ENCODE peak calls at places on chromosomes 2 and 18, in nine cellular contexts. H, N, D, F, P, Y, L, G and J are unnamed samples.

GRCh38 chr18:56807883-56808282 is 156.7 kb downstream of the WDR7 start:
- DNase-seq in F (no peak), D (no peak), P (no peak), G (no peak), N (no peak), Y (no peak), L (no peak), H (no peak), J (no peak)

GRCh38 chr2:127721978-127722355 is 20.7 kb downstream of the SFT2D3 start:
- DNase-seq in H (no peak), N (no peak), Y (no peak), L (no peak), F (peak), D (no peak), P (no peak), G (peak), J (no peak)

GRCh38 chr2:40240067-40240466 is 211.8 kb downstream of the SLC8A1 start:
- DNase-seq in N (no peak), Y (peak), L (no peak), D (peak), F (peak), P (no peak), G (peak), H (peak), J (no peak)

GRCh38 chr2:235371018-235371417 is 122.8 kb upstream of the AGAP1 start:
- DNase-seq in H (no peak), L (no peak), D (no peak), Y (no peak), P (no peak), G (no peak), N (no peak), F (no peak), J (no peak)

GRCh38 chr2:135909976-135910375 is 33.7 kb upstream of the MCM6 start:
- DNase-seq in H (no peak), L (no peak), F (peak), P (no peak), G (peak), N (no peak), Y (no peak), D (no peak), J (no peak)

GRCh38 chr2:11398710-11399109 is 54.3 kb upstream of the ROCK2 start:
- DNase-seq in F (no peak), P (no peak), H (peak), G (no peak), N (no peak), D (no peak), Y (peak), L (no peak), J (no peak)

GRCh38 chr2:151695778-151696177 is 38.5 kb downstream of the NEB start:
- DNase-seq in G (no peak), H (no peak), P (no peak), L (no peak), D (no peak), Y (no peak), F (no peak), N (no peak), J (no peak)

GRCh38 chr18:29925566-29925965 is 1117.0 kb downstream of the DSC3 start:
- DNase-seq in D (no peak), F (no peak), G (no peak), N (no peak), Y (no peak), P (no peak), H (no peak), L (no peak), J (no peak)

GRCh38 chr2:207253946-207254345 is 88.2 kb upstream of the KLF7 start:
- DNase-seq in L (no peak), Y (no peak), F (peak), P (no peak), N (no peak), G (peak), D (no peak), H (no peak), J (no peak)

GRCh38 chr2:223941579-223942277 is 3.4 kb downstream of the WDFY1 start:
- DNase-seq in D (no peak), Y (no peak), H (no peak), F (peak), G (peak), P (no peak), L (peak), N (peak), J (no peak)

GRCh38 chr18:35497006-35497333 is 790 bp downstream of the INO80C start:
- DNase-seq in N (no peak), F (peak), P (no peak), G (peak), D (peak), L (no peak), Y (peak), H (peak), J (no peak)

GRCh38 chr2:118834440-118834810 is 13.0 kb downstream of the EN1 start:
- DNase-seq in G (no peak), Y (no peak), N (no peak), D (no peak), F (no peak), P (no peak), H (no peak), L (no peak), J (no peak)

GRCh38 chr2:173706936-173707335 is 258.2 kb downstream of the SP3 start:
- DNase-seq in N (no peak), P (no peak), D (no peak), G (no peak), L (no peak), H (no peak), Y (no peak), F (no peak), J (no peak)

GRCh38 chr2:212915121-212915782 is 236.2 kb downstream of the IKZF2 start:
- DNase-seq in G (no peak), D (no peak), L (no peak), P (no peak), Y (no peak), N (no peak), H (no peak), F (peak), J (no peak)

GRCh38 chr2:134799936-134800335 is 38.5 kb upstream of the ACMSD start:
- DNase-seq in L (no peak), Y (no peak), F (no peak), G (no peak), N (no peak), H (no peak), D (no peak), P (no peak), J (no peak)

GRCh38 chr2:57890462-57890861 is 156.1 kb upstream of the VRK2 start:
- DNase-seq in H (no peak), N (no peak), L (no peak), P (no peak), Y (no peak), D (no peak), G (peak), F (peak), J (no peak)

GRCh38 chr2:84849271-84849952 is 31.5 kb downstream of the TRABD2A start:
- DNase-seq in D (no peak), F (peak), G (no peak), N (no peak), P (no peak), H (no peak), L (peak), Y (no peak), J (no peak)

GRCh38 chr18:31010601-31011000 is 31.9 kb downstream of the DSC3 start:
- DNase-seq in D (no peak), L (no peak), Y (no peak), F (no peak), P (no peak), N (no peak), H (no peak), G (no peak), J (no peak)

GRCh38 chr18:49647496-49648168 is 85.8 kb downstream of the LIPG start:
- DNase-seq in L (no peak), H (no peak), P (no peak), Y (no peak), N (no peak), D (no peak), F (peak), G (peak), J (no peak)

GRCh38 chr2:104864280-104864599 is 10.3 kb downstream of the POU3F3 start:
- DNase-seq in P (no peak), G (no peak), L (no peak), D (no peak), F (no peak), N (no peak), Y (no peak), H (no peak), J (no peak)

GRCh38 chr2:147845608-147846002 is 776 bp downstream of the ACVR2A start:
- DNase-seq in H (no peak), N (no peak), Y (no peak), P (no peak), D (no peak), L (no peak), G (no peak), F (peak), J (no peak)